ENCODE peak calls at places on chromosomes 1 and 21, in six cellular contexts. Q, U, A, L, M and O are unnamed samples.

GRCh38 chr1:32871364-32872188 is 864 bp upstream of the FNDC5 start:
- DNase-seq in Q (no peak), L (no peak), U (no peak), M (peak), A (no peak), O (no peak)

GRCh38 chr1:153533689-153534201 is 2.0 kb downstream of the S100A6 start:
- DNase-seq in Q (peak), U (peak), M (peak), L (no peak), A (peak), O (peak)

GRCh38 chr1:91529856-91530255 is 29.2 kb downstream of the CDC7 start:
- DNase-seq in U (no peak), L (peak), Q (peak), A (peak), M (peak), O (no peak)

GRCh38 chr1:40380817-40381216 is 7.3 kb downstream of the SMAP2 start:
- DNase-seq in U (no peak), Q (no peak), M (no peak), L (no peak), A (no peak), O (no peak)

GRCh38 chr1:29033829-29034466 is 89.8 kb downstream of the TMEM200B start:
- DNase-seq in U (no peak), L (peak), M (peak), Q (peak), A (no peak), O (no peak)

GRCh38 chr21:41880153-41880552 is 1.0 kb upstream of the PRDM15 start:
- DNase-seq in A (no peak), U (peak), M (no peak), L (no peak), Q (no peak), O (no peak)

GRCh38 chr21:15003463-15004135 is 61.2 kb downstream of the NRIP1 start:
- DNase-seq in A (no peak), Q (no peak), L (no peak), U (no peak), M (no peak), O (no peak)

GRCh38 chr1:206967096-206967851 is 3.0 kb downstream of the FCAMR start:
- DNase-seq in A (no peak), U (no peak), L (peak), M (peak), Q (peak), O (no peak)